ENCODE peak calls at places on chromosomes 1 and 21, in seven cellular contexts. One of them, this sample, is unnamed.

GRCh38 chr21:37522641-37523295 is 156.2 kb downstream of the DYRK1A start:
- DNase-seq in activated CD8-positive, alpha-beta T cell treated with anti-CD3 and anti-CD28 coated beads for 36 hours: no peak
- DNase-seq in sigmoid colon: no peak
- DNase-seq in body of pancreas: no peak
- DNase-seq in neural progenitor cell: no peak
- DNase-seq in OCI-LY7: no peak
- DNase-seq in GM20000: no peak
- DNase-seq in this sample: no peak

GRCh38 chr1:45272943-45273342 is 53.8 kb upstream of the HPDL start:
- DNase-seq in sigmoid colon: no peak
- DNase-seq in GM20000: no peak
- DNase-seq in OCI-LY7: no peak
- DNase-seq in body of pancreas: no peak
- DNase-seq in neural progenitor cell: no peak
- DNase-seq in activated CD8-positive, alpha-beta T cell treated with anti-CD3 and anti-CD28 coated beads for 36 hours: no peak
- DNase-seq in this sample: no peak

GRCh38 chr1:201265771-201266170 is 17.5 kb upstream of the PKP1 start:
- DNase-seq in GM20000: no peak
- DNase-seq in OCI-LY7: no peak
- DNase-seq in sigmoid colon: no peak
- DNase-seq in activated CD8-positive, alpha-beta T cell treated with anti-CD3 and anti-CD28 coated beads for 36 hours: no peak
- DNase-seq in body of pancreas: no peak
- DNase-seq in neural progenitor cell: no peak
- DNase-seq in this sample: no peak

GRCh38 chr21:25582164-25582563 is 25.1 kb downstream of the MRPL39 start:
- DNase-seq in OCI-LY7: no peak
- DNase-seq in body of pancreas: no peak
- DNase-seq in GM20000: no peak
- DNase-seq in activated CD8-positive, alpha-beta T cell treated with anti-CD3 and anti-CD28 coated beads for 36 hours: no peak
- DNase-seq in neural progenitor cell: no peak
- DNase-seq in sigmoid colon: no peak
- DNase-seq in this sample: no peak

GRCh38 chr1:170929835-170930554 is 5.3 kb upstream of the MROH9 start:
- DNase-seq in body of pancreas: peak; percentile 17
- DNase-seq in GM20000: peak; percentile 65
- DNase-seq in sigmoid colon: no peak
- DNase-seq in OCI-LY7: peak; percentile 67
- DNase-seq in activated CD8-positive, alpha-beta T cell treated with anti-CD3 and anti-CD28 coated beads for 36 hours: peak; percentile 20
- DNase-seq in neural progenitor cell: peak; percentile 69
- DNase-seq in this sample: peak; percentile 58

GRCh38 chr1:42192106-42192505 is 27.6 kb upstream of the GUCA2A start:
- DNase-seq in neural progenitor cell: no peak
- DNase-seq in activated CD8-positive, alpha-beta T cell treated with anti-CD3 and anti-CD28 coated beads for 36 hours: no peak
- DNase-seq in sigmoid colon: no peak
- DNase-seq in GM20000: no peak
- DNase-seq in body of pancreas: no peak
- DNase-seq in OCI-LY7: no peak
- DNase-seq in this sample: no peak

GRCh38 chr1:6941786-6942185 is 156.5 kb downstream of the CAMTA1 start:
- DNase-seq in activated CD8-positive, alpha-beta T cell treated with anti-CD3 and anti-CD28 coated beads for 36 hours: no peak
- DNase-seq in body of pancreas: no peak
- DNase-seq in sigmoid colon: no peak
- DNase-seq in GM20000: no peak
- DNase-seq in OCI-LY7: no peak
- DNase-seq in neural progenitor cell: no peak
- DNase-seq in this sample: no peak

GRCh38 chr1:200043330-200043668 is 15.8 kb downstream of the NR5A2 start:
- DNase-seq in GM20000: no peak
- DNase-seq in OCI-LY7: no peak
- DNase-seq in activated CD8-positive, alpha-beta T cell treated with anti-CD3 and anti-CD28 coated beads for 36 hours: no peak
- DNase-seq in neural progenitor cell: no peak
- DNase-seq in body of pancreas: no peak
- DNase-seq in sigmoid colon: no peak
- DNase-seq in this sample: no peak

GRCh38 chr1:209756608-209757445 is 974 bp downstream of the TRAF3IP3 start:
- DNase-seq in GM20000: peak; percentile 32
- DNase-seq in OCI-LY7: peak; percentile 52
- DNase-seq in activated CD8-positive, alpha-beta T cell treated with anti-CD3 and anti-CD28 coated beads for 36 hours: peak; percentile 52
- DNase-seq in body of pancreas: no peak
- DNase-seq in neural progenitor cell: no peak
- DNase-seq in sigmoid colon: no peak
- DNase-seq in this sample: peak; percentile 44

GRCh38 chr21:40019076-40019475 is 151.8 kb downstream of the PCP4 start:
- DNase-seq in GM20000: no peak
- DNase-seq in sigmoid colon: no peak
- DNase-seq in OCI-LY7: no peak
- DNase-seq in neural progenitor cell: no peak
- DNase-seq in body of pancreas: no peak
- DNase-seq in activated CD8-positive, alpha-beta T cell treated with anti-CD3 and anti-CD28 coated beads for 36 hours: no peak
- DNase-seq in this sample: no peak

GRCh38 chr1:9201421-9202239 is 32.9 kb upstream of the H6PD start:
- DNase-seq in GM20000: no peak
- DNase-seq in OCI-LY7: no peak
- DNase-seq in body of pancreas: peak; percentile 28
- DNase-seq in activated CD8-positive, alpha-beta T cell treated with anti-CD3 and anti-CD28 coated beads for 36 hours: peak; percentile 24
- DNase-seq in sigmoid colon: peak; percentile 80
- DNase-seq in neural progenitor cell: peak; percentile 61
- DNase-seq in this sample: no peak

GRCh38 chr21:26124421-26124833 is 46.1 kb downstream of the APP start:
- DNase-seq in body of pancreas: no peak
- DNase-seq in neural progenitor cell: no peak
- DNase-seq in sigmoid colon: no peak
- DNase-seq in activated CD8-positive, alpha-beta T cell treated with anti-CD3 and anti-CD28 coated beads for 36 hours: no peak
- DNase-seq in GM20000: no peak
- DNase-seq in OCI-LY7: no peak
- DNase-seq in this sample: no peak

GRCh38 chr1:228275435-228276342 is 67.8 kb downstream of the OBSCN start:
- DNase-seq in sigmoid colon: peak; percentile 96
- DNase-seq in OCI-LY7: peak; percentile 81
- DNase-seq in neural progenitor cell: peak; percentile 96
- DNase-seq in GM20000: peak; percentile 91
- DNase-seq in activated CD8-positive, alpha-beta T cell treated with anti-CD3 and anti-CD28 coated beads for 36 hours: peak; percentile 94
- DNase-seq in body of pancreas: peak; percentile 85
- DNase-seq in this sample: peak; percentile 83

GRCh38 chr1:229640455-229640854 is 14.4 kb downstream of the URB2 start:
- DNase-seq in body of pancreas: no peak
- DNase-seq in GM20000: no peak
- DNase-seq in activated CD8-positive, alpha-beta T cell treated with anti-CD3 and anti-CD28 coated beads for 36 hours: no peak
- DNase-seq in OCI-LY7: no peak
- DNase-seq in sigmoid colon: no peak
- DNase-seq in neural progenitor cell: peak; percentile 9
- DNase-seq in this sample: no peak

GRCh38 chr1:202807367-202807925 is 775 bp downstream of the KDM5B start:
- DNase-seq in neural progenitor cell: peak; percentile 58
- DNase-seq in OCI-LY7: no peak
- DNase-seq in GM20000: peak; percentile 88
- DNase-seq in activated CD8-positive, alpha-beta T cell treated with anti-CD3 and anti-CD28 coated beads for 36 hours: peak; percentile 64
- DNase-seq in sigmoid colon: peak; percentile 68
- DNase-seq in body of pancreas: peak; percentile 20
- DNase-seq in this sample: peak; percentile 75

GRCh38 chr1:177558372-177558771 is 387.6 kb downstream of the BRINP2 start:
- DNase-seq in sigmoid colon: no peak
- DNase-seq in activated CD8-positive, alpha-beta T cell treated with anti-CD3 and anti-CD28 coated beads for 36 hours: no peak
- DNase-seq in GM20000: no peak
- DNase-seq in neural progenitor cell: no peak
- DNase-seq in body of pancreas: no peak
- DNase-seq in OCI-LY7: no peak
- DNase-seq in this sample: no peak

GRCh38 chr1:114236517-114236916 is 82.8 kb upstream of the SYT6 start:
- DNase-seq in sigmoid colon: no peak
- DNase-seq in body of pancreas: no peak
- DNase-seq in OCI-LY7: no peak
- DNase-seq in activated CD8-positive, alpha-beta T cell treated with anti-CD3 and anti-CD28 coated beads for 36 hours: no peak
- DNase-seq in GM20000: no peak
- DNase-seq in neural progenitor cell: no peak
- DNase-seq in this sample: no peak

GRCh38 chr1:246602194-246602593 is 35.9 kb downstream of the CNST start:
- DNase-seq in OCI-LY7: no peak
- DNase-seq in sigmoid colon: no peak
- DNase-seq in activated CD8-positive, alpha-beta T cell treated with anti-CD3 and anti-CD28 coated beads for 36 hours: peak; percentile 57
- DNase-seq in GM20000: no peak
- DNase-seq in body of pancreas: no peak
- DNase-seq in neural progenitor cell: no peak
- DNase-seq in this sample: no peak

GRCh38 chr1:15425961-15426360 is 12.3 kb upstream of the CTRC start:
- DNase-seq in neural progenitor cell: no peak
- DNase-seq in OCI-LY7: no peak
- DNase-seq in activated CD8-positive, alpha-beta T cell treated with anti-CD3 and anti-CD28 coated beads for 36 hours: no peak
- DNase-seq in GM20000: no peak
- DNase-seq in body of pancreas: no peak
- DNase-seq in sigmoid colon: no peak
- DNase-seq in this sample: no peak

GRCh38 chr1:15424981-15425380 is 13.3 kb upstream of the CTRC start:
- DNase-seq in activated CD8-positive, alpha-beta T cell treated with anti-CD3 and anti-CD28 coated beads for 36 hours: no peak
- DNase-seq in body of pancreas: peak; percentile 47
- DNase-seq in GM20000: no peak
- DNase-seq in neural progenitor cell: no peak
- DNase-seq in OCI-LY7: no peak
- DNase-seq in sigmoid colon: no peak
- DNase-seq in this sample: no peak

GRCh38 chr1:15427280-15427666 is 11.0 kb upstream of the CTRC start:
- DNase-seq in body of pancreas: no peak
- DNase-seq in OCI-LY7: no peak
- DNase-seq in activated CD8-positive, alpha-beta T cell treated with anti-CD3 and anti-CD28 coated beads for 36 hours: no peak
- DNase-seq in GM20000: no peak
- DNase-seq in sigmoid colon: peak; percentile 85
- DNase-seq in neural progenitor cell: no peak
- DNase-seq in this sample: no peak

GRCh38 chr1:15425521-15425920 is 12.7 kb upstream of the CTRC start:
- DNase-seq in sigmoid colon: no peak
- DNase-seq in GM20000: no peak
- DNase-seq in neural progenitor cell: no peak
- DNase-seq in body of pancreas: no peak
- DNase-seq in activated CD8-positive, alpha-beta T cell treated with anti-CD3 and anti-CD28 coated beads for 36 hours: no peak
- DNase-seq in OCI-LY7: no peak
- DNase-seq in this sample: no peak

DNA sequence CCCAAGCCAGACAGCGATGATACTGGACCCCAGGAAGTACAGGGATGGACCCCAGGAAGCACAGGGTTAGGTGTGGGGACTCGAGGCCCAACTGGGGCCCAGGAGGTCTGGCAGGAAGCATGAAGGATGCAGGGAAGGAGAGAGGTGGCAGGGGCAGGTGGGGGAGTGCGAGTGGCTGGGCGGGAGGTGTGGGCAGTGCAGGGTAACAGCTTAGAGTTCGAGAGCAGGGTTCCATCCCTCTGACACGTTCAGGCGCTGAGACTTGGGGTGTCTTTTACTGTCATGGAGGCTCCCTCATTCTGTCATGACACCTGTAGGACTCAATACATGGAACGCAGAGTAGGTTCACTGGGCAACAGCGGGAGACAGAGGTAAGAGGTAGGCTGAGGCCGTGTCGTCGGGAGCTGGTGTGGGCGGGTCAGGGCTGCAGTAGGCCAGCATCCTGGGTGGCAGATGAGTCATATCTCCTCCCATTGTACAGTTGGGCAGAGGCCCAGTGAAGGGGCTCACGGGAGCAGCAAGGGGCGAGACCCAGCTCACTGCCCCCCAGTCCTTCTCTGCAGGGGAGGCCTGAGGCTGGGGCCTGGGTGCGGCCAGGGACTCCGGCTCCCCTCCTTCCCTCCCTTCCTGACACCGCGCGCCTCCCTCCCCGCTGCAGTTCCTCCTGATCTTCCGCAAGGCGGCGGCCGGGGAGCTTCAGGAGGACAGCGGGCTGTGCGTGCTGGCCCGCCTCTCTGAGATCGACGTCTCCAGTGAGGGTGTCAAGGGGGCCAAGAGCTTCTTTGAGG is 11.6 kb upstream of the CTRC start:
- DNase-seq in GM20000: no peak
- DNase-seq in OCI-LY7: no peak
- DNase-seq in body of pancreas: peak; percentile 60
- DNase-seq in neural progenitor cell: no peak
- DNase-seq in sigmoid colon: peak; percentile 84
- DNase-seq in activated CD8-positive, alpha-beta T cell treated with anti-CD3 and anti-CD28 coated beads for 36 hours: no peak
- DNase-seq in this sample: no peak
- TF ChIP-seq CTCF in GM20000: no peak
- TF ChIP-seq CTCF in OCI-LY7: no peak
- TF ChIP-seq CTCF in body of pancreas: no peak
- TF ChIP-seq CTCF in neural progenitor cell: no peak
- TF ChIP-seq CTCF in sigmoid colon: peak; percentile 83
- TF ChIP-seq CTCF in activated CD8-positive, alpha-beta T cell treated with anti-CD3 and anti-CD28 coated beads for 36 hours: no peak
- TF ChIP-seq CTCF in this sample: no peak

GRCh38 chr1:77888071-77888428 is 374 bp upstream of the NEXN start:
- DNase-seq in GM20000: no peak
- DNase-seq in OCI-LY7: no peak
- DNase-seq in body of pancreas: no peak
- DNase-seq in sigmoid colon: no peak
- DNase-seq in activated CD8-positive, alpha-beta T cell treated with anti-CD3 and anti-CD28 coated beads for 36 hours: no peak
- DNase-seq in neural progenitor cell: no peak
- DNase-seq in this sample: peak; percentile 18
- TF ChIP-seq CTCF in GM20000: no peak
- TF ChIP-seq CTCF in OCI-LY7: no peak
- TF ChIP-seq CTCF in body of pancreas: no peak
- TF ChIP-seq CTCF in sigmoid colon: no peak
- TF ChIP-seq CTCF in activated CD8-positive, alpha-beta T cell treated with anti-CD3 and anti-CD28 coated beads for 36 hours: no peak
- TF ChIP-seq CTCF in neural progenitor cell: no peak
- TF ChIP-seq CTCF in this sample: no peak

GRCh38 chr21:33969600-33969999 is 54.0 kb upstream of the ATP5PO start:
- DNase-seq in activated CD8-positive, alpha-beta T cell treated with anti-CD3 and anti-CD28 coated beads for 36 hours: no peak
- DNase-seq in sigmoid colon: no peak
- DNase-seq in neural progenitor cell: no peak
- DNase-seq in body of pancreas: no peak
- DNase-seq in GM20000: no peak
- DNase-seq in OCI-LY7: no peak
- DNase-seq in this sample: no peak
- TF ChIP-seq CTCF in activated CD8-positive, alpha-beta T cell treated with anti-CD3 and anti-CD28 coated beads for 36 hours: no peak
- TF ChIP-seq CTCF in sigmoid colon: no peak
- TF ChIP-seq CTCF in neural progenitor cell: no peak
- TF ChIP-seq CTCF in body of pancreas: no peak
- TF ChIP-seq CTCF in GM20000: no peak
- TF ChIP-seq CTCF in OCI-LY7: no peak
- TF ChIP-seq CTCF in this sample: no peak

DNA sequence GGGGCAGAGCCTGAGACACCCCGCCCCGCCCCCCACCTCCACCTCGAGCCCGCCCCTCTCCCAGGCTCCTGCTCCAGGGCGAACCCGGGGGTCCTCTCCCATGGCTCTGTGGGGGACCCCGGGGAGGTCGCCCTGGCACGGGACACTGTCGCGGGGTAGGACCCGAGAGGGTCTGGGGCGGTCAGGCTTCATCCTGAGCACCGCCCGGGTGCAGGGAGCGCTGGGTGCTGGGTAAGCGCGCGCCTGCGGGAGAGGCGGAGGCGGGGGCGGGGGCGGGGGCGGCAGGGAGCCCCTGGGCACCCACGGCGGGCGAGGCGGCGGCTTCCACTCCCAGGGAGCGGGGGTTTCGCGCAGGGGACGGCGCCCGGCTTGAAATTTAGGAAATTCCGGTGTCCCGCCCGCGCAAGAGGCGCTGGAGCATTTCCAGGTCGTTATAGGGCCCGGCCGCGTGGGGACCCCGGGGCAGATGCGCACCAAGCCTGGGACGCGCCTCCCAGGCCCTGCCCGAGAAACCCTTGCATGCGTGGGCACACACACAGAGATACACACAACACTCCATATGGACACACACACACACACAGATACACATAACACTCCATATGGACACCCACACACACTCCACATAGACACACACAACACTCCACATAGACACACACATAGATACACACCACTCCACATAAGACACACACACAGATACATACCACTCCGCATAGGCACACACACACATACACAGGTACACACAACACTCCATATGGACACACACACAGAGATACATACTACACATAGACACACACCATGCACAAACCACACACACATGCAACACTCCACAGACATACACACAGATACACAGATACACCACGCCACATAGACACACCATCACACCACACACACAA is 48.7 kb upstream of the SLC19A1 start:
- DNase-seq in body of pancreas: no peak
- DNase-seq in sigmoid colon: peak; percentile 79
- DNase-seq in GM20000: peak; percentile 78
- DNase-seq in OCI-LY7: peak; percentile 10
- DNase-seq in neural progenitor cell: no peak
- DNase-seq in activated CD8-positive, alpha-beta T cell treated with anti-CD3 and anti-CD28 coated beads for 36 hours: peak; percentile 77
- DNase-seq in this sample: peak; percentile 68
- TF ChIP-seq CTCF in body of pancreas: peak; percentile 30
- TF ChIP-seq CTCF in sigmoid colon: no peak
- TF ChIP-seq CTCF in GM20000: no peak
- TF ChIP-seq CTCF in OCI-LY7: no peak
- TF ChIP-seq CTCF in neural progenitor cell: no peak
- TF ChIP-seq CTCF in activated CD8-positive, alpha-beta T cell treated with anti-CD3 and anti-CD28 coated beads for 36 hours: no peak
- TF ChIP-seq CTCF in this sample: no peak

This sample was measured in GM10248.